ENCODE peak calls at places on chromosomes 7 and 10, in six cellular contexts. C is GM13977, J is OCI-LY7, R is transverse colon, Z is fibroblast of the aortic adventitia, H is thoracic aorta. N is an unnamed sample.

GRCh38 chr10:56318816-56319215 is 42.2 kb downstream of the ZWINT start:
- DNase-seq in R (no peak), C (no peak), Z (no peak), H (no peak), J (no peak), N (no peak)

GRCh38 chr10:100637785-100638184 is 102.0 kb downstream of the HIF1AN start:
- DNase-seq in H (no peak), C (no peak), R (no peak), J (no peak), Z (no peak), N (no peak)

GRCh38 chr7:92808006-92808405 is 28.4 kb downstream of the CDK6 start:
- DNase-seq in J (no peak), C (no peak), R (no peak), H (no peak), Z (no peak), N (no peak)

GRCh38 chr7:73595358-73595757 is 17.0 kb upstream of the TBL2 start:
- DNase-seq in H (no peak), Z (no peak), J (no peak), C (no peak), R (no peak), N (no peak)

GRCh38 chr7:964401-965231 is 10.1 kb upstream of the ADAP1 start:
- DNase-seq in H (no peak), C (no peak), Z (peak; percentile 94), R (no peak), J (peak; percentile 43), N (no peak)

GRCh38 chr10:15609291-15609690 is 110.4 kb downstream of the ITGA8 start:
- DNase-seq in H (no peak), C (no peak), R (no peak), J (no peak), Z (no peak), N (no peak)

GRCh38 chr7:1815051-1815481 is 145.0 kb downstream of the ELFN1 start:
- DNase-seq in C (peak; percentile 18), J (no peak), R (no peak), H (no peak), Z (no peak), N (no peak)

GRCh38 chr10:132309466-132309865 is 1.7 kb upstream of the STK32C start:
- DNase-seq in R (no peak), C (no peak), J (no peak), H (no peak), Z (no peak), N (no peak)

GRCh38 chr10:11547111-11547625 is 64.3 kb downstream of the USP6NL start:
- DNase-seq in Z (no peak), H (no peak), J (no peak), R (no peak), C (no peak), N (no peak)

GRCh38 chr7:120586561-120586960 is 271.4 kb downstream of the TSPAN12 start:
- DNase-seq in J (no peak), H (no peak), Z (no peak), R (no peak), C (no peak), N (no peak)

GRCh38 chr10:43136995-43137700 is 1.1 kb upstream of the CSGALNACT2 start:
- DNase-seq in R (no peak), H (no peak), Z (peak; percentile 56), J (no peak), C (no peak), N (no peak)

GRCh38 chr7:38411404-38411803 is 138.0 kb upstream of the TARP start:
- DNase-seq in H (no peak), J (peak; percentile 9), R (no peak), C (no peak), Z (peak; percentile 8), N (no peak)
- TF ChIP-seq CTCF in H (no peak), J (peak; percentile 59), R (no peak), C (peak; percentile 34), Z (peak; percentile 26), N (no peak)

GRCh38 chr7:54664235-54665228 is 94.5 kb downstream of the SEC61G start:
- DNase-seq in J (peak; percentile 1), R (peak; percentile 72), Z (peak; percentile 1), H (no peak), C (peak; percentile 73), N (no peak)
- TF ChIP-seq CTCF in J (peak; percentile 49), R (peak; percentile 44), Z (peak; percentile 35), H (no peak), C (peak; percentile 50), N (no peak)

GRCh38 chr10:14385591-14386201 is 55.0 kb upstream of the FRMD4A start:
- DNase-seq in J (no peak), Z (peak; percentile 19), C (no peak), H (no peak), R (no peak), N (no peak)
- TF ChIP-seq CTCF in J (peak; percentile 52), Z (no peak), C (no peak), H (no peak), R (no peak), N (no peak)

GRCh38 chr7:133854739-133855138 is 272.4 kb upstream of the LRGUK start:
- DNase-seq in J (peak; percentile 33), C (peak; percentile 35), Z (peak; percentile 71), R (no peak), H (no peak), N (no peak)
- TF ChIP-seq CTCF in J (peak; percentile 70), C (peak; percentile 60), Z (peak; percentile 31), R (no peak), H (no peak), N (no peak)

GRCh38 chr10:75995041-75995430 is 563.6 kb downstream of the LRMDA start:
- DNase-seq in Z (no peak), H (no peak), R (no peak), J (no peak), C (no peak), N (no peak)
- TF ChIP-seq CTCF in Z (no peak), H (no peak), R (no peak), J (no peak), C (no peak), N (no peak)

GRCh38 chr10:88793747-88794299 is 8.7 kb upstream of the LIPM start:
- DNase-seq in R (no peak), C (peak; percentile 22), Z (peak; percentile 51), J (no peak), H (no peak), N (no peak)

GRCh38 chr10:88787463-88787862 is 15.1 kb upstream of the LIPM start:
- DNase-seq in C (no peak), Z (no peak), H (no peak), R (no peak), J (no peak), N (no peak)

GRCh38 chr10:88792656-88793055 is 9.9 kb upstream of the LIPM start:
- DNase-seq in Z (peak; percentile 64), C (no peak), H (no peak), J (no peak), R (peak; percentile 10), N (peak; percentile 28)

GRCh38 chr10:88794731-88795130 is 7.8 kb upstream of the LIPM start:
- DNase-seq in J (no peak), Z (peak; percentile 74), R (no peak), H (no peak), C (no peak), N (no peak)

GRCh38 chr10:88791924-88792323 is 10.6 kb upstream of the LIPM start:
- DNase-seq in R (no peak), C (no peak), Z (no peak), J (peak; percentile 8), H (no peak), N (no peak)
- TF ChIP-seq CTCF in R (peak; percentile 47), C (peak; percentile 38), Z (peak; percentile 55), J (peak; percentile 73), H (no peak), N (no peak)

N was measured in omental fat pad.